ENCODE peak calls at places on chromosome 14, in nine cellular contexts. M, N, B, G, Q, K, V, R and Z are unnamed samples.
A peak's percentile ranks its signal among the peaks of the same experiment; 100 is the strongest.

GRCh38 chr14:78835052-78835451 is 664.9 kb downstream of the NRXN3 start:
- DNase-seq in M (no peak), N (no peak), B (no peak), G (no peak), Q (no peak), K (no peak), V (peak; percentile 64), R (no peak), Z (no peak)

GRCh38 chr14:92692822-92693226 is 55.6 kb downstream of the LGMN start:
- DNase-seq in M (no peak), N (peak; percentile 29), B (peak; percentile 97), G (peak; percentile 46), Q (peak; percentile 53), K (peak; percentile 89), V (peak; percentile 49), R (peak; percentile 99), Z (peak; percentile 23)

GRCh38 chr14:89926709-89927108 is 27.8 kb downstream of the EFCAB11 start:
- DNase-seq in M (no peak), N (peak; percentile 47), B (no peak), G (no peak), Q (no peak), K (no peak), V (no peak), R (no peak), Z (peak; percentile 45)

GRCh38 chr14:76490735-76491134 is 114.8 kb downstream of the ESRRB start:
- DNase-seq in M (no peak), N (no peak), B (no peak), G (no peak), Q (no peak), K (no peak), V (no peak), R (no peak), Z (no peak)

GRCh38 chr14:101077511-101078074 is 174.1 kb upstream of the RTL1 start:
- DNase-seq in M (no peak), N (peak; percentile 33), B (no peak), G (no peak), Q (peak; percentile 64), K (peak; percentile 65), V (no peak), R (no peak), Z (no peak)

GRCh38 chr14:79515158-79515557 is 696.1 kb downstream of the DIO2 start:
- DNase-seq in M (no peak), N (no peak), B (no peak), G (no peak), Q (no peak), K (no peak), V (no peak), R (no peak), Z (no peak)

GRCh38 chr14:26255213-26255612 is 342.6 kb downstream of the NOVA1 start:
- DNase-seq in M (no peak), N (peak; percentile 31), B (no peak), G (no peak), Q (no peak), K (no peak), V (no peak), R (no peak), Z (peak; percentile 15)

GRCh38 chr14:58109761-58110160 is 42.3 kb downstream of the ARMH4 start:
- DNase-seq in M (no peak), N (no peak), B (no peak), G (no peak), Q (no peak), K (no peak), V (no peak), R (no peak), Z (no peak)

GRCh38 chr14:59428581-59429012 is 36.6 kb downstream of the GPR135 start:
- DNase-seq in M (no peak), N (peak; percentile 83), B (no peak), G (no peak), Q (no peak), K (no peak), V (no peak), R (no peak), Z (peak; percentile 81)
- TF ChIP-seq CTCF in M (peak; percentile 20), N (peak; percentile 29), B (no peak), G (peak; percentile 21), Q (no peak), K (peak; percentile 22), V (no peak), R (no peak), Z (peak; percentile 53)

DNA sequence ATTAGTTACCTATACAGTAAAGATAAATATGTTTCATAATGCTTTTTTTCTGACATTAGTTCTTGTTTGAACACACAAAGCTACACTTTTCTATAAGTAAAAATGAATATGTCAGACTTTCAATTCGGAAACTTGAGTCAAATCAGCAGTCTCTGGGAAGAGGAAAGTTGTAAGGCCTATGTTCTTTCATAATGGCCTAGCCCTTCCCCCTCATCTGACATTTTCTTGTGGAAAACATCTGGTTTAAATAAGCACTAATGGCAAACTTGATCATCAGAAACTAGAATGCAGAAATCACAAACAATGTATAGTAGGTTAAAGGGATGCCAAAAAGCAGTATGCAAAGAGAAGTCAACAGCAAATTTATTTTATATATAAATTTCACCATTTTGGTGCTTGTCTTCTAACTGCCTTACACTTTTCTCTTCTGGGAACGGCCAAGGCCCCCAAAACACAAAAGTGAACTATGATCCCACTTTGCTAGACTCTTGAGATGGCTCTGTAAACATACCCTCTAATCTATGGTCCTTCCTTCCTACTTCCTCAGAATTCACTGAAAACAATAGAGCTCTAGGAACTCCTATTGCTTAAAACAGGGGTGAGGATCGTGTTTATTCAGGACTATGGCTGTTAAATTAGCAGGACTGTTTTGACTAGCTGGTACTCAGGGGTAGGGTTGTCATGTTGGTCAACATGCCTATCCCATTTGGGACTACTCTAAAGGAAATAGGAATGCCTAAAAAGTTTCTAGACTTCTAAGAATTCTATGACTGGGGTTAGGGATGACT is 444.2 kb downstream of the RAD51B start:
- DNase-seq in M (no peak), N (peak; percentile 53), B (no peak), G (no peak), Q (no peak), K (no peak), V (no peak), R (no peak), Z (no peak)
- H3K4me3 ChIP-seq in M (no peak overlapping the region), N (no peak overlapping the region), B (no peak overlapping the region), G (no peak overlapping the region), Q (no peak overlapping the region), K (no peak overlapping the region), V (no peak overlapping the region), R (no peak overlapping the region), Z (no peak overlapping the region)

GRCh38 chr14:22143360-22143759 is 445.7 kb downstream of the DAD1 start:
- DNase-seq in M (no peak), N (peak; percentile 8), B (no peak), G (no peak), Q (no peak), K (no peak), V (no peak), R (no peak), Z (no peak)

GRCh38 chr14:22151091-22151490 is 437.9 kb downstream of the DAD1 start:
- DNase-seq in M (no peak), N (no peak), B (no peak), G (no peak), Q (no peak), K (no peak), V (no peak), R (no peak), Z (no peak)

GRCh38 chr14:22152161-22152870 is 436.7 kb downstream of the DAD1 start:
- DNase-seq in M (no peak), N (no peak), B (no peak), G (no peak), Q (no peak), K (no peak), V (no peak), R (no peak), Z (no peak)

GRCh38 chr14:22152901-22153300 is 436.1 kb downstream of the DAD1 start:
- DNase-seq in M (no peak), N (no peak), B (no peak), G (no peak), Q (no peak), K (no peak), V (no peak), R (no peak), Z (no peak)

DNA sequence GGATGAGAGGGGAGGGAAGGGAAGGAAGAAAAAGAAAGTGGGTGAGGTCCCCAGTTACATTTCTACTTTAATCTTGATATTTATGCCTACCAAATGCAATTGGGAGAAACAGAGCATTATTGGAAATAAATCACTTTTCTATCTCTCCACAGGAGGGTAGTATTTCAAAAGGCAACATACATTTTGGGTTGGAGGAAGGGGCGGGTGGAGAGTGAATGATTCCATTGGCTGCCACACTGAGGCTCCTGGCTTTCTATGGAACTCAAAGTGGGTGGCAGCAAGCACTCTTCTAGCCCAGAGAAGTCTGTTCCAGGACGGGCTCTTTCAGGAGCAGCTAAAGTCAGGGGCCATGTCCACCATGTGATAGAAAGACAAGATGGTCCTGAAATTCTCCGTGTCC is 441.3 kb downstream of the DAD1 start:
- DNase-seq in M (no peak), N (no peak), B (no peak), G (no peak), Q (no peak), K (no peak), V (no peak), R (no peak), Z (no peak)
- TF ChIP-seq CTCF in M (no peak), N (no peak), B (no peak), G (no peak), Q (no peak), K (no peak), V (no peak), R (no peak), Z (no peak)

GRCh38 chr14:37591941-37592287 is 3.1 kb downstream of the FOXA1 start:
- DNase-seq in M (no peak), N (no peak), B (no peak), G (no peak), Q (no peak), K (peak; percentile 78), V (no peak), R (no peak), Z (no peak)

GRCh38 chr14:37591311-37591940 is 3.6 kb downstream of the FOXA1 start:
- DNase-seq in M (no peak), N (no peak), B (no peak), G (no peak), Q (no peak), K (peak; percentile 81), V (no peak), R (no peak), Z (no peak)

GRCh38 chr14:37593496-37594237 is 1.4 kb downstream of the FOXA1 start:
- DNase-seq in M (no peak), N (no peak), B (no peak), G (no peak), Q (no peak), K (no peak), V (no peak), R (no peak), Z (no peak)

GRCh38 chr14:37594238-37594915 is 672 bp downstream of the FOXA1 start:
- DNase-seq in M (peak; percentile 76), N (peak; percentile 80), B (peak; percentile 71), G (no peak), Q (peak; percentile 62), K (peak; percentile 78), V (no peak), R (peak; percentile 79), Z (peak; percentile 79)

DNA sequence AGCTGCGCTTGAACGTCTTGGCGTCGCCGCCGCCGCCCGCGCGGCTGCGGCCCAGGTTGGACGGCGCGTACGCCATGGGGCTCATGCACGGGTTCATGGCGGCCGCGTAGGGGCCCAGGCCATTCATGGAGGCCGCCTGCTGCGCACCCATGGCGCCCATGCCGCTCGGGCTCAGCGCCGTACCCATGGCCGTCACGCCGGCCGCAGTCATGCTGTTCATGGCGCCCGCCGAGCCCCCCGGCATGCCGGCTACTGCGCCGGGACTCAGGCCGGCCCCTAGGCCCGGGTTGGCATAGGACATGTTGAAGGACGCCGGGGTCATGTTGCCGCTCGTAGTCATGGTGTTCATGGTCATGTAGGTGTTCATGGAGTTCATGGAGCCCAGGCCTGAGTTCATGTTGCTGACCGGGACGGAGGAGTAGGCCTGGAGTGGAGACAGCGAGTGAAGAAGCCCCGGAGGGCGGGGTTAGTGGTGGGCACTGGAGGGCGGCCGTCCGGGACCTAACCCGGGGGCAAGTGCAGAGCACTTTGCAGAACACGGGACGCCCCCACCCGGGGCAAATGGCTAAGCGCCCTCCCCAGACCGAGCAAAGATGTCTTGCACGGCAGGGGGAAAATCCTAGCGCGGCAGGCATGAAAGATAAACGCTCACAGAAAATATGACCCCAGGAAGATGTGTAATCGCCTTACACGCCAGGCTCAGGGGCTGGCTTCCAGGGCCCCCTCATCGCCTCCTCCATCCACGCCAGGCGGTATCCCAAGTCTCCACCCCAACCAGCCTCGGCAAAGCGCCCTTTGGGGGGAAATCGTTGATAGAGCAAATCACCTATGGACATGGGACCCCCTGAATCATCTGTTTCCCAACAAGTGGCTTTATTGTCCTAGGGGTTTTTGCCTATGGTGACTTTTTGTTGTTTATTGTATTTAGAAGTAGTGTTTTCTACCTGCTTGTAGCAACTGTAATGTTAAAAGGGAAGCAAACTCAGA is 2.5 kb downstream of the FOXA1 start:
- DNase-seq in M (no peak), N (no peak), B (no peak), G (no peak), Q (no peak), K (peak; percentile 73), V (no peak), R (no peak), Z (no peak)
- H3K4me3 ChIP-seq in M (no peak overlapping the region), N (no peak overlapping the region), B (no peak overlapping the region), G (no peak overlapping the region), Q (no peak overlapping the region), K (peak overlapping the region; percentile 54), V (no peak overlapping the region), R (no peak overlapping the region), Z (peak overlapping the region; percentile 56)